ENCODE peak calls at places on chromosomes 11 and 22, in four cellular contexts. One of them, this sample, is unnamed.

GRCh38 chr22:20799449-20799848 is 25.5 kb downstream of the SERPIND1 start:
- DNase-seq in spleen: no peak
- DNase-seq in AG04450: no peak
- DNase-seq in uterus: no peak
- DNase-seq in this sample: no peak

GRCh38 chr11:8294251-8294935 is 30.7 kb upstream of the LMO1 start:
- DNase-seq in AG04450: no peak
- DNase-seq in uterus: no peak
- DNase-seq in spleen: peak; percentile 25
- DNase-seq in this sample: no peak

GRCh38 chr22:45225732-45226560 is 14.7 kb downstream of the KIAA0930 start:
- DNase-seq in spleen: peak; percentile 83
- DNase-seq in AG04450: no peak
- DNase-seq in uterus: peak; percentile 40
- DNase-seq in this sample: no peak

GRCh38 chr11:40281055-40281580 is 1178.3 kb downstream of the LRRC4C start:
- DNase-seq in spleen: no peak
- DNase-seq in AG04450: no peak
- DNase-seq in uterus: no peak
- DNase-seq in this sample: no peak

GRCh38 chr11:27545946-27546345 is 39.4 kb upstream of the LIN7C start:
- DNase-seq in uterus: no peak
- DNase-seq in spleen: no peak
- DNase-seq in AG04450: no peak
- DNase-seq in this sample: no peak

GRCh38 chr11:48103621-48104561 is 112.7 kb upstream of the OR4B1 start:
- DNase-seq in spleen: no peak
- DNase-seq in AG04450: no peak
- DNase-seq in uterus: no peak
- DNase-seq in this sample: no peak

GRCh38 chr11:76074178-76075112 is 131.9 kb downstream of the WNT11 start:
- DNase-seq in uterus: no peak
- DNase-seq in AG04450: no peak
- DNase-seq in spleen: no peak
- DNase-seq in this sample: no peak

GRCh38 chr11:12287009-12287373 is 90.4 kb upstream of the PARVA start:
- DNase-seq in AG04450: peak; percentile 92
- DNase-seq in uterus: peak; percentile 67
- DNase-seq in spleen: no peak
- DNase-seq in this sample: no peak

GRCh38 chr11:28072321-28072720 is 35.6 kb downstream of the KIF18A start:
- DNase-seq in uterus: no peak
- DNase-seq in spleen: no peak
- DNase-seq in AG04450: no peak
- DNase-seq in this sample: no peak

GRCh38 chr22:43853328-43853931 is 8.9 kb downstream of the SULT4A1 start:
- DNase-seq in AG04450: no peak
- DNase-seq in spleen: peak; percentile 72
- DNase-seq in uterus: no peak
- DNase-seq in this sample: no peak

GRCh38 chr22:44707178-44707577 is 5.2 kb downstream of the PRR5 start:
- DNase-seq in spleen: peak; percentile 73
- DNase-seq in uterus: no peak
- DNase-seq in AG04450: no peak
- DNase-seq in this sample: no peak

GRCh38 chr11:65204646-65205601 is 23.2 kb downstream of the CAPN1 start:
- DNase-seq in uterus: peak; percentile 15
- DNase-seq in spleen: peak; percentile 82
- DNase-seq in AG04450: no peak
- DNase-seq in this sample: no peak

GRCh38 chr22:38398609-38399401 is 56.2 kb downstream of the KCNJ4 start:
- DNase-seq in AG04450: peak; percentile 21
- DNase-seq in spleen: peak; percentile 95
- DNase-seq in uterus: peak; percentile 85
- DNase-seq in this sample: peak; percentile 89

GRCh38 chr11:75558939-75559843 is 2.9 kb upstream of the SERPINH1 start:
- DNase-seq in uterus: peak; percentile 80
- DNase-seq in spleen: no peak
- DNase-seq in AG04450: no peak
- DNase-seq in this sample: no peak

GRCh38 chr22:43395296-43395695 is 16.5 kb upstream of the MPPED1 start:
- DNase-seq in uterus: no peak
- DNase-seq in AG04450: no peak
- DNase-seq in spleen: no peak
- DNase-seq in this sample: no peak

GRCh38 chr11:95230054-95231034 is 658 bp downstream of the SESN3 start:
- DNase-seq in uterus: peak; percentile 17
- DNase-seq in AG04450: no peak
- DNase-seq in spleen: no peak
- DNase-seq in this sample: no peak

GRCh38 chr11:58923300-58923788 is 15.9 kb upstream of the GLYATL1 start:
- DNase-seq in spleen: no peak
- DNase-seq in uterus: no peak
- DNase-seq in AG04450: no peak
- DNase-seq in this sample: no peak

GRCh38 chr11:44633641-44634040 is 68.2 kb downstream of the CD82 start:
- DNase-seq in spleen: peak; percentile 4
- DNase-seq in uterus: no peak
- DNase-seq in AG04450: no peak
- DNase-seq in this sample: no peak

GRCh38 chr11:26297179-26297970 is 34.6 kb upstream of the ANO3 start:
- DNase-seq in spleen: no peak
- DNase-seq in AG04450: peak; percentile 39
- DNase-seq in uterus: no peak
- DNase-seq in this sample: no peak

GRCh38 chr22:41876275-41876674 is 38.6 kb downstream of the SHISA8 start:
- DNase-seq in AG04450: no peak
- DNase-seq in spleen: no peak
- DNase-seq in uterus: no peak
- DNase-seq in this sample: no peak

GRCh38 chr22:19874307-19875060 is 19.8 kb upstream of the GNB1L start:
- DNase-seq in uterus: peak; percentile 19
- DNase-seq in AG04450: no peak
- DNase-seq in spleen: peak; percentile 75
- DNase-seq in this sample: peak; percentile 41

GRCh38 chr11:129911298-129911697 is 15.9 kb upstream of the NFRKB start:
- DNase-seq in AG04450: no peak
- DNase-seq in spleen: no peak
- DNase-seq in uterus: no peak
- DNase-seq in this sample: no peak

GRCh38 chr11:44894217-44894617 is 56.5 kb downstream of the TP53I11 start:
- DNase-seq in AG04450: peak; percentile 53
- DNase-seq in uterus: peak; percentile 77
- DNase-seq in spleen: peak; percentile 87
- DNase-seq in this sample: peak; percentile 70

GRCh38 chr11:4071828-4072421 is 22.7 kb upstream of the RRM1 start:
- DNase-seq in AG04450: no peak
- DNase-seq in spleen: no peak
- DNase-seq in uterus: no peak
- DNase-seq in this sample: no peak

GRCh38 chr11:4059424-4059823 is 35.2 kb upstream of the RRM1 start:
- DNase-seq in AG04450: no peak
- DNase-seq in uterus: no peak
- DNase-seq in spleen: no peak
- DNase-seq in this sample: no peak

GRCh38 chr11:73597340-73597955 is 464 bp downstream of the FAM168A start:
- DNase-seq in spleen: no peak
- DNase-seq in uterus: no peak
- DNase-seq in AG04450: no peak
- DNase-seq in this sample: no peak

GRCh38 chr11:101215069-101215468 is 85.5 kb upstream of the PGR start:
- DNase-seq in AG04450: no peak
- DNase-seq in uterus: no peak
- DNase-seq in spleen: no peak
- DNase-seq in this sample: no peak

GRCh38 chr11:19846654-19847330 is 134.2 kb downstream of the NAV2 start:
- DNase-seq in uterus: peak; percentile 26
- DNase-seq in AG04450: no peak
- DNase-seq in spleen: no peak
- DNase-seq in this sample: peak; percentile 45

GRCh38 chr22:39290724-39291161 is 28.7 kb downstream of the RPL3 start:
- DNase-seq in AG04450: no peak
- DNase-seq in spleen: no peak
- DNase-seq in uterus: peak; percentile 75
- DNase-seq in this sample: peak; percentile 86

GRCh38 chr11:116272181-116272789 is 500.5 kb downstream of the BUD13 start:
- DNase-seq in AG04450: no peak
- DNase-seq in uterus: no peak
- DNase-seq in spleen: no peak
- DNase-seq in this sample: no peak

GRCh38 chr22:49573109-49573765 is 254.4 kb downstream of the BRD1 start:
- DNase-seq in spleen: peak; percentile 65
- DNase-seq in AG04450: no peak
- DNase-seq in uterus: no peak
- DNase-seq in this sample: no peak

GRCh38 chr22:44658371-44658953 is 43.5 kb upstream of the PRR5 start:
- DNase-seq in spleen: peak; percentile 74
- DNase-seq in uterus: peak; percentile 45
- DNase-seq in AG04450: no peak
- DNase-seq in this sample: peak; percentile 44

GRCh38 chr11:125342281-125342980 is 153.6 kb downstream of the FEZ1 start:
- DNase-seq in spleen: peak; percentile 54
- DNase-seq in uterus: peak; percentile 12
- DNase-seq in AG04450: no peak
- DNase-seq in this sample: no peak

GRCh38 chr11:1869427-1870325 is 16.8 kb downstream of the LSP1 start:
- DNase-seq in uterus: peak; percentile 64
- DNase-seq in spleen: peak; percentile 84
- DNase-seq in AG04450: no peak
- DNase-seq in this sample: peak; percentile 30

GRCh38 chr11:1870326-1870696 is 17.4 kb downstream of the LSP1 start:
- DNase-seq in spleen: peak; percentile 72
- DNase-seq in AG04450: no peak
- DNase-seq in uterus: no peak
- DNase-seq in this sample: peak; percentile 19

GRCh38 chr11:1868056-1868635 is 15.3 kb downstream of the LSP1 start:
- DNase-seq in uterus: no peak
- DNase-seq in spleen: no peak
- DNase-seq in AG04450: no peak
- DNase-seq in this sample: peak; percentile 15

GRCh38 chr11:1867381-1867780 is 14.5 kb downstream of the LSP1 start:
- DNase-seq in AG04450: no peak
- DNase-seq in spleen: peak; percentile 75
- DNase-seq in uterus: no peak
- DNase-seq in this sample: peak; percentile 13

GRCh38 chr11:1868636-1869291 is 15.9 kb downstream of the LSP1 start:
- DNase-seq in spleen: peak; percentile 80
- DNase-seq in uterus: no peak
- DNase-seq in AG04450: no peak
- DNase-seq in this sample: peak; percentile 59
- H3K4me3 ChIP-seq in spleen: peak overlapping the region; percentile 50
- H3K4me3 ChIP-seq in uterus: peak overlapping the region; percentile 21
- H3K4me3 ChIP-seq in AG04450: no peak overlapping the region
- H3K4me3 ChIP-seq in this sample: peak overlapping the region; percentile 64

DNA sequence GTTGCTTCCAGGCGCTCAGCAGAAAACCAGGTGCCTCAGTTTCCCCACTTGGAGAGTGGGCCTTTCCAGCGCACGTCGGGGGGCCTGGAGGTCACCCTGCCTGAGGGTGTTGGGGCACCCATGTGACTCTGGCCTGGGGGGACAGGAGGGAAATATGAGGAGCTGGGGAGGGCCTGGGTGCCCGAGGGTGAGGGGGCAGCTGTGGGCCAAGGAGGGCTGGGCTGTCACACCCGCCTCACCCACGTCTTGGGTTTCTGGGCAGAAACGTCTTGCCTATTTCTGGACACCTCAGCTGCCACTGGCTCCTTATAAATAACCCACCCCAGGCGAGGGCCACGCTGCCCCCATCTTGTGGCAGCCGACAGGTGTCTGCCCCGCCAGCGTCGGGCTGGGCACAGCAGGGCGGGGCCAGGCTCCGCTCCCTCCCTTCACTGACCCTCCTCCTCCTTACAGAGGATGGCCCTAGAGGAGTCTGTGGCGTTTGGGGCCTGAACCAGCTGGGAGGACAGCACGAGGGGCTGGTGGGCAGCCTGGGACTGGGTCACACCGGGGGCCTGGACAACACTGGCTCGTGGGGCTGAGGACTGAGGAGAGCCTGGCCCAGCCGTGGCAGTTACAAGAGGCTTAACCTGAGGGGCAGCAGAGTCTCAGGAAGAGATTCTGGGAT is 1.5 kb downstream of the TNNT3 start:
- DNase-seq in spleen: peak; percentile 69
- DNase-seq in uterus: peak; percentile 32
- DNase-seq in AG04450: no peak
- DNase-seq in this sample: no peak
- H3K4me3 ChIP-seq in spleen: no peak overlapping the region
- H3K4me3 ChIP-seq in uterus: no peak overlapping the region
- H3K4me3 ChIP-seq in AG04450: no peak overlapping the region
- H3K4me3 ChIP-seq in this sample: peak overlapping the region; percentile 59

GRCh38 chr22:46561435-46561905 is 24.1 kb upstream of the CELSR1 start:
- DNase-seq in uterus: no peak
- DNase-seq in AG04450: no peak
- DNase-seq in spleen: peak; percentile 47
- DNase-seq in this sample: peak; percentile 6
- H3K4me3 ChIP-seq in uterus: no peak overlapping the region
- H3K4me3 ChIP-seq in AG04450: no peak overlapping the region
- H3K4me3 ChIP-seq in spleen: no peak overlapping the region
- H3K4me3 ChIP-seq in this sample: no peak overlapping the region

DNA sequence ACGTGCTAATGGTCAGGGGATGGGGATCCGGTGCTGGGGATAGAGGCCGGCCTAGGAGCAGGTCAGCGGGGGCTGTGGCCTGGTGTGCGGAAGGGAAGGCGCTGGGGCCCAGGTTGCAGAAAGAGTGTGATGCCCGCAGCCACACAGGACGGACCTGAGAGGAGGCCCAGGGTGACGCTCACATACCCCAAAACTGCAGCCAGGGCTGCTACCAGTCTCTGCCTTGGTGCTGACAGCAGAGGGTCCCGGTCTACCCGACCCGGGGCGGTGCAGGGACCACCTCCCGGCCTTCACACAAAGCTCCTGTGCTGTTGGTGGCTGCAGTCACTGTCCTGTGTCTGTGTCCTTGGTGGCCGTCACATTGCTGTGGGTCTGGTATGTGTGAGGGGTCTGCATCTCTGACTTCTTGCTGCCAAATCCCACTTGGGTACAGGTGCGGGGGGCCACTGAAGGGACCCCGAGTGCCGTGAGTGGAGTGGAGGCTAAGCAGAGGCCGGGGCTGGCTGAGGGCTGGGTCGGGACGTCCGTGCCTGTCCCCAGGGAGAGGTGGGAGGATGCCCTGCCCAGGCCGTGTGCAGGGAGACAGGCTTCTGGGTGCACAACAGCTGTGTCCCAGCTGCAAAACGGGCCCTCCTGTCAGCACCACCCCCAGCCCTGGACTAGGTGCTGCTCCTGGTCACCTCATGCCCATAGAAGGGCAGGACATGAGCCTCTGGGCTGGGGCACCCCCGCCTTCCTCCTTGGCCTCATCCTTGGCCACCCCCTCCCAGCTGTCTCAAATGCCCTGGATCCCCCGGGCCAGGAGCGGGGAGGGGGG is 1.5 kb downstream of the LSP1 start:
- DNase-seq in spleen: peak; percentile 88
- DNase-seq in AG04450: no peak
- DNase-seq in uterus: no peak
- DNase-seq in this sample: no peak
- H3K4me3 ChIP-seq in spleen: peak overlapping the region; percentile 59
- H3K4me3 ChIP-seq in AG04450: no peak overlapping the region
- H3K4me3 ChIP-seq in uterus: no peak overlapping the region
- H3K4me3 ChIP-seq in this sample: peak overlapping the region; percentile 14

GRCh38 chr11:85180528-85180927 is 446.6 kb downstream of the DLG2 start:
- DNase-seq in uterus: no peak
- DNase-seq in AG04450: no peak
- DNase-seq in spleen: no peak
- DNase-seq in this sample: no peak
- H3K4me3 ChIP-seq in uterus: no peak overlapping the region
- H3K4me3 ChIP-seq in AG04450: no peak overlapping the region
- H3K4me3 ChIP-seq in spleen: no peak overlapping the region
- H3K4me3 ChIP-seq in this sample: no peak overlapping the region

This sample was measured in left ventricle myocardium inferior.